ENCODE peak calls at places on chromosome 20, in nine cellular contexts. O is cardiac muscle cell; Q is CD8-positive, alpha-beta T cell; M is A549; V is keratinocyte; Z is upper lobe of right lung; H is sigmoid colon; S is heart left ventricle; J is stomach. A is an unnamed sample.

GRCh38 chr20:17657079-17657825 is 24.8 kb downstream of the RRBP1 start:
- DNase-seq in O (peak; percentile 51), Q (no peak), M (no peak), V (no peak), Z (peak; percentile 40), H (peak; percentile 54), S (no peak), J (no peak), A (no peak)

GRCh38 chr20:63536241-63536977 is 767 bp downstream of the PTK6 start:
- DNase-seq in O (no peak), Q (no peak), M (peak; percentile 58), V (no peak), Z (no peak), H (no peak), S (peak; percentile 67), J (peak; percentile 71), A (no peak)

GRCh38 chr20:40265872-40266533 is 423.0 kb downstream of the MAFB start:
- DNase-seq in O (peak; percentile 45), Q (no peak), M (no peak), V (no peak), Z (no peak), H (no peak), S (no peak), J (peak; percentile 39), A (peak; percentile 38)

GRCh38 chr20:10490706-10491105 is 55.6 kb downstream of the SLX4IP start:
- DNase-seq in O (no peak), Q (no peak), M (no peak), V (no peak), Z (no peak), H (no peak), S (no peak), J (no peak), A (no peak)

GRCh38 chr20:58950603-58951002 is 30.5 kb upstream of the NELFCD start:
- DNase-seq in O (no peak), Q (no peak), M (no peak), V (no peak), Z (no peak), H (no peak), S (no peak), J (no peak), A (no peak)

GRCh38 chr20:8305449-8305978 is 173.4 kb downstream of the PLCB1 start:
- DNase-seq in O (peak; percentile 64), Q (peak; percentile 55), M (peak; percentile 8), V (no peak), Z (peak; percentile 64), H (no peak), S (peak; percentile 56), J (peak; percentile 71), A (peak; percentile 43)

GRCh38 chr20:63782051-63782471 is 42.5 kb downstream of the SLC2A4RG start:
- DNase-seq in O (no peak), Q (peak; percentile 11), M (no peak), V (no peak), Z (no peak), H (no peak), S (peak; percentile 58), J (no peak), A (no peak)

GRCh38 chr20:49989234-49990065 is 6.7 kb downstream of the SNAI1 start:
- DNase-seq in O (no peak), Q (no peak), M (no peak), V (no peak), Z (no peak), H (peak; percentile 90), S (peak; percentile 75), J (no peak), A (peak; percentile 98)

GRCh38 chr20:23227976-23228375 is 122.6 kb upstream of the NXT1 start:
- DNase-seq in O (no peak), Q (no peak), M (no peak), V (no peak), Z (no peak), H (no peak), S (no peak), J (no peak), A (peak; percentile 56)

GRCh38 chr20:23228912-23229311 is 121.7 kb upstream of the NXT1 start:
- DNase-seq in O (no peak), Q (no peak), M (no peak), V (no peak), Z (no peak), H (no peak), S (no peak), J (no peak), A (peak; percentile 96)

GRCh38 chr20:23230766-23231385 is 119.7 kb upstream of the NXT1 start:
- DNase-seq in O (no peak), Q (no peak), M (no peak), V (no peak), Z (no peak), H (no peak), S (no peak), J (no peak), A (no peak)

GRCh38 chr20:23231561-23232218 is 118.9 kb upstream of the NXT1 start:
- DNase-seq in O (no peak), Q (no peak), M (no peak), V (no peak), Z (no peak), H (no peak), S (no peak), J (no peak), A (peak; percentile 94)

GRCh38 chr20:23229989-23230388 is 120.6 kb upstream of the NXT1 start:
- DNase-seq in O (no peak), Q (no peak), M (no peak), V (no peak), Z (no peak), H (no peak), S (no peak), J (no peak), A (no peak)
- H3K4me3 ChIP-seq in O (no peak overlapping the region), Q (no peak overlapping the region), M (no peak overlapping the region), V (no peak overlapping the region), Z (no peak overlapping the region), H (no peak overlapping the region), S (no peak overlapping the region), J (no peak overlapping the region), A (no peak overlapping the region)

GRCh38 chr20:1870792-1871550 is 24.2 kb upstream of the SIRPA start:
- DNase-seq in O (no peak), Q (no peak), M (no peak), V (no peak), Z (no peak), H (no peak), S (no peak), J (no peak), A (no peak)
- H3K4me1 ChIP-seq in O (no peaks in the 10 kb centered on the region), Q (no peaks in the 10 kb centered on the region), M (peaks cover 25% of the 10 kb centered on the region), V (peaks cover 12% of the 10 kb centered on the region), Z (no peaks in the 10 kb centered on the region), H (no peaks in the 10 kb centered on the region), S (no peaks in the 10 kb centered on the region), J (peaks cover 44% of the 10 kb centered on the region), A (peaks cover 11% of the 10 kb centered on the region)

GRCh38 chr20:62409935-62410741 is 3.1 kb upstream of the CABLES2 start:
- DNase-seq in O (peak; percentile 80), Q (no peak), M (peak; percentile 49), V (no peak), Z (peak; percentile 84), H (peak; percentile 87), S (no peak), J (peak; percentile 83), A (no peak)
- H3K4me3 ChIP-seq in O (no peak overlapping the region), Q (no peak overlapping the region), M (peak overlapping the region; percentile 7), V (no peak overlapping the region), Z (no peak overlapping the region), H (no peak overlapping the region), S (no peak overlapping the region), J (no peak overlapping the region), A (no peak overlapping the region)

GRCh38 chr20:51121901-51122412 is 99.0 kb upstream of the KCNG1 start:
- DNase-seq in O (no peak), Q (no peak), M (peak; percentile 49), V (peak; percentile 13), Z (no peak), H (peak; percentile 34), S (no peak), J (no peak), A (no peak)
- H3K4me1 ChIP-seq in O (peaks cover 9% of the 10 kb centered on the region), Q (no peaks in the 10 kb centered on the region), M (peaks cover 47% of the 10 kb centered on the region), V (peaks cover 20% of the 10 kb centered on the region), Z (no peaks in the 10 kb centered on the region), H (peaks cover 60% of the 10 kb centered on the region), S (no peaks in the 10 kb centered on the region), J (peaks cover 24% of the 10 kb centered on the region), A (peaks cover 4% of the 10 kb centered on the region)

GRCh38 chr20:20710847-20711315 is 1.6 kb downstream of the RALGAPA2 start:
- DNase-seq in O (no peak), Q (no peak), M (no peak), V (no peak), Z (no peak), H (no peak), S (no peak), J (peak; percentile 77), A (no peak)

GRCh38 chr20:20712474-20713243 is at the start of gene RALGAPA2:
- DNase-seq in O (peak; percentile 97), Q (peak; percentile 92), M (peak; percentile 96), V (peak; percentile 81), Z (peak; percentile 99), H (peak; percentile 99), S (peak; percentile 98), J (peak; percentile 97), A (peak; percentile 96)

GRCh38 chr20:20712004-20712473 is 405 bp downstream of the RALGAPA2 start:
- DNase-seq in O (peak; percentile 43), Q (no peak), M (no peak), V (no peak), Z (no peak), H (no peak), S (no peak), J (peak; percentile 53), A (no peak)

GRCh38 chr20:20710443-20710842 is 2.0 kb downstream of the RALGAPA2 start:
- DNase-seq in O (no peak), Q (no peak), M (no peak), V (no peak), Z (no peak), H (no peak), S (no peak), J (no peak), A (no peak)

DNA sequence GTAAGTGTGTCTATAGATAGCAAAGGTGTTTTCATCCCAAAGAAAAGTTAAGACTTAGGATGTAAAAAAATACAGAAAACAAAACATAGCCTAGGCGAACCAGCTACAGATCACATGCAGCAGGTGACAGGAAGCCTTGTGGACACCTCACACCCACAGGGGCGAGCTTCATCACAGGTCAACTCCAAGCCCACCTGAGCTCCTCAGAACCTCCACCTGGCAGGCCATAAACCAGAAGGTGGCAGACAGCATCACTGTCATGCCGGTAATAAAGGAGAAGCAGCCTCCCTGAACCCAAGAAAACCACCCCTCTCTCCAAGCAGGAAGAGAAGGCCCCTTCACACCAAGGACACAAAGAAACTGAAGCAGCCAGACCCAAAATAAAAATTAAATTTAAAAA is 1.0 kb downstream of the RALGAPA2 start:
- DNase-seq in O (no peak), Q (no peak), M (no peak), V (no peak), Z (no peak), H (no peak), S (no peak), J (no peak), A (no peak)
- H3K4me3 ChIP-seq in O (peak overlapping the region; percentile 97), Q (peak overlapping the region; percentile 89), M (peak overlapping the region; percentile 97), V (peak overlapping the region; percentile 66), Z (peak overlapping the region; percentile 74), H (peak overlapping the region; percentile 98), S (peak overlapping the region; percentile 96), J (peak overlapping the region; percentile 94), A (no peak overlapping the region)

A was measured in SJSA1.